ENCODE peak calls at places on chromosomes 12 and 14, in four cellular contexts. Y is WTC11, I is HepG2, R is K562. B is an unnamed sample.

GRCh38 chr14:67620217-67620789 is 583 bp downstream of the ARG2 start:
- DNase-seq in I (no peak), R (peak), Y (peak), B (peak)

GRCh38 chr14:97443412-97443811 is 646.2 kb downstream of the VRK1 start:
- DNase-seq in R (no peak), I (no peak), Y (no peak), B (no peak)

GRCh38 chr14:68521952-68522509 is 270.8 kb downstream of the ZFP36L1 start:
- DNase-seq in R (no peak), Y (no peak), I (no peak), B (no peak)

GRCh38 chr12:12079291-12079690 is 8.6 kb downstream of the BCL2L14 start:
- DNase-seq in I (no peak), R (no peak), Y (no peak), B (no peak)

GRCh38 chr12:83256581-83256980 is 569.9 kb downstream of the TMTC2 start:
- DNase-seq in R (no peak), I (no peak), Y (no peak), B (no peak)

GRCh38 chr12:11321980-11322379 is 11.7 kb upstream of the PRB4 start:
- DNase-seq in Y (no peak), R (no peak), I (no peak), B (no peak)

GRCh38 chr14:94547726-94548125 is 13.5 kb upstream of the SERPINA4 start:
- DNase-seq in Y (no peak), I (no peak), R (no peak), B (no peak)

GRCh38 chr14:33933386-33933934 is 17.4 kb downstream of the EGLN3 start:
- DNase-seq in R (no peak), I (no peak), Y (no peak), B (no peak)

GRCh38 chr14:96213871-96214465 is 9.3 kb downstream of the BDKRB2 start:
- DNase-seq in I (no peak), Y (no peak), R (no peak), B (no peak)

GRCh38 chr14:56199976-56200577 is 81.9 kb downstream of the PELI2 start:
- DNase-seq in I (no peak), Y (no peak), R (no peak), B (no peak)

GRCh38 chr12:93467351-93468007 is at the start of gene MRPL42:
- DNase-seq in R (peak), I (peak), Y (peak), B (peak)

GRCh38 chr12:28032811-28033537 is 60.4 kb upstream of the PTHLH start:
- DNase-seq in Y (no peak), I (no peak), R (no peak), B (no peak)

GRCh38 chr12:124923906-124924734 is 9.7 kb upstream of the UBC start:
- DNase-seq in R (peak), I (no peak), Y (no peak), B (no peak)

GRCh38 chr12:104602901-104603300 is 146.2 kb downstream of the CHST11 start:
- DNase-seq in R (no peak), I (no peak), Y (no peak), B (no peak)

GRCh38 chr12:97535582-97535981 is 73.0 kb downstream of the RMST start:
- DNase-seq in Y (no peak), R (no peak), I (no peak), B (no peak)

GRCh38 chr14:31583043-31583442 is 21.8 kb downstream of the NUBPL start:
- DNase-seq in R (no peak), Y (no peak), I (no peak), B (peak)

GRCh38 chr12:113161415-113162016 is 12.0 kb downstream of the CFAP73 start:
- DNase-seq in R (peak), I (no peak), Y (peak), B (peak)

GRCh38 chr14:99138999-99139865 is 132.8 kb downstream of the BCL11B start:
- DNase-seq in Y (no peak), I (no peak), R (no peak), B (no peak)

GRCh38 chr12:94710933-94711332 is 60.6 kb upstream of the TMCC3 start:
- DNase-seq in Y (peak), R (peak), I (peak), B (peak)

GRCh38 chr12:32891956-32892355 is 4.6 kb downstream of the PKP2 start:
- DNase-seq in I (peak), Y (no peak), R (no peak), B (no peak)

GRCh38 chr12:34597548-34598351 is 575.5 kb downstream of the ALG10 start:
- DNase-seq in I (no peak), Y (no peak), R (no peak), B (no peak)

GRCh38 chr12:31324845-31325523 is 966 bp downstream of the SINHCAF start:
- DNase-seq in R (peak), I (no peak), Y (peak), B (peak)

GRCh38 chr12:91326043-91327027 is 143.7 kb upstream of the DCN start:
- DNase-seq in Y (peak), I (peak), R (peak), B (peak)

GRCh38 chr12:75877588-75878381 is 153.8 kb downstream of the PHLDA1 start:
- DNase-seq in R (no peak), I (no peak), Y (no peak), B (no peak)

GRCh38 chr14:61264699-61265098 is 16.4 kb downstream of the TMEM30B start:
- DNase-seq in R (no peak), Y (no peak), I (no peak), B (no peak)

GRCh38 chr12:94892544-94893267 is 110.8 kb downstream of the NDUFA12 start:
- DNase-seq in I (no peak), Y (no peak), R (no peak), B (no peak)

GRCh38 chr12:34599530-34600513 is 577.5 kb downstream of the ALG10 start:
- DNase-seq in I (no peak), Y (no peak), R (no peak), B (peak)

GRCh38 chr14:100525615-100526014 is 61.6 kb downstream of the BEGAIN start:
- DNase-seq in R (no peak), Y (peak), I (no peak), B (no peak)

GRCh38 chr14:24612186-24612585 is 2.7 kb upstream of the GZMH start:
- DNase-seq in R (peak), I (peak), Y (no peak), B (no peak)

GRCh38 chr12:27796093-27796492 is 16.1 kb upstream of the MANSC4 start:
- DNase-seq in Y (no peak), I (no peak), R (no peak), B (no peak)

GRCh38 chr14:77099425-77100167 is 1.5 kb downstream of the CIPC start:
- DNase-seq in I (no peak), R (peak), Y (no peak), B (no peak)

GRCh38 chr14:99257122-99257672 is 14.8 kb downstream of the BCL11B start:
- DNase-seq in I (no peak), Y (no peak), R (no peak), B (no peak)

GRCh38 chr14:86430807-86431206 is 900.9 kb downstream of the FLRT2 start:
- DNase-seq in Y (no peak), R (no peak), I (no peak), B (no peak)

GRCh38 chr14:55697358-55697985 is 117.5 kb downstream of the KTN1 start:
- DNase-seq in Y (no peak), I (no peak), R (no peak), B (no peak)

GRCh38 chr12:125549836-125550235 is 484.6 kb downstream of the AACS start:
- DNase-seq in I (no peak), R (peak), Y (peak), B (no peak)

GRCh38 chr12:113237748-113238147 is 16.5 kb downstream of the TPCN1 start:
- DNase-seq in Y (no peak), I (no peak), R (peak), B (no peak)

GRCh38 chr12:105318651-105319483 is 11.6 kb upstream of the C12orf75 start:
- DNase-seq in I (no peak), Y (no peak), R (no peak), B (no peak)

GRCh38 chr12:94099191-94099983 is 49.0 kb upstream of the PLXNC1 start:
- DNase-seq in Y (no peak), R (peak), I (no peak), B (peak)

GRCh38 chr12:131239384-131240094 is 285.8 kb downstream of the ADGRD1 start:
- DNase-seq in Y (no peak), I (no peak), R (peak), B (no peak)

GRCh38 chr12:81809829-81810595 is 50.9 kb upstream of the PPFIA2 start:
- DNase-seq in I (no peak), R (no peak), Y (no peak), B (no peak)
- TF ChIP-seq FOXJ3 in I (no peak), R (no peak), Y (no peak), B (no peak)

DNA sequence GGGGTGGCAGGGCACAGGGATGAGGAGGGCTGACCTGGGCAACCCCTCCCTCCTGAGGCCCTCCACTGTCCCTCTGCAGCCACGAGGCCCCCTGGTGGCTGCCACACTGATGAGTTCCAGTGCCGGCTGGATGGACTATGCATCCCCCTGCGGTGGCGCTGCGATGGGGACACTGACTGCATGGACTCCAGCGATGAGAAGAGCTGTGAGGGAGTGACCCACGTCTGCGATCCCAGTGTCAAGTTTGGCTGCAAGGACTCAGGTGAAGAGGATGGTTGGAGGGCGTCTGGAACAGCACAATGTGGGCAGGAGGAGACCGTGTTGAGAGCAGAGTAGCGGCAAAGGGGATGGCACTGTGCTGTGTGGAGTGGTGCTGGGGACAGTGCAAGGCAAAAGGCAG is 25.7 kb upstream of the LRP1-AS start:
- DNase-seq in R (peak), Y (peak), I (peak), B (peak)
- TF ChIP-seq FOXJ3 in R (no peak), Y (no peak), I (no peak), B (no peak)

GRCh38 chr12:25764409-25764808 is 194.1 kb upstream of the RASSF8 start:
- DNase-seq in Y (no peak), I (no peak), R (no peak), B (no peak)

GRCh38 chr12:25767613-25768012 is 190.9 kb upstream of the RASSF8 start:
- DNase-seq in I (no peak), Y (no peak), R (no peak), B (no peak)

GRCh38 chr12:25768151-25768550 is 190.3 kb upstream of the RASSF8 start:
- DNase-seq in Y (no peak), I (no peak), R (no peak), B (no peak)

GRCh38 chr12:25761356-25761755 is 197.1 kb upstream of the RASSF8 start:
- DNase-seq in R (no peak), Y (no peak), I (no peak), B (no peak)

GRCh38 chr12:25764892-25765291 is 193.6 kb upstream of the RASSF8 start:
- DNase-seq in R (no peak), I (no peak), Y (no peak), B (no peak)
- TF ChIP-seq FOXJ3 in R (no peak), I (no peak), Y (no peak), B (no peak)

GRCh38 chr12:99954724-99955123 is 30.0 kb downstream of the ANKS1B start:
- DNase-seq in R (no peak), Y (no peak), I (no peak), B (no peak)
- TF ChIP-seq FOXJ3 in R (no peak), Y (no peak), I (no peak), B (no peak)

GRCh38 chr12:45575417-45575816 is 154.1 kb upstream of the ARID2 start:
- DNase-seq in I (no peak), Y (no peak), R (no peak), B (no peak)
- TF ChIP-seq FOXJ3 in I (no peak), Y (no peak), R (no peak), B (no peak)

GRCh38 chr12:109946505-109946904 is 46.4 kb downstream of the TCHP start:
- DNase-seq in Y (peak), R (no peak), I (no peak), B (no peak)

GRCh38 chr12:109949089-109949488 is 47.1 kb downstream of the GIT2 start:
- DNase-seq in I (peak), Y (no peak), R (no peak), B (no peak)

GRCh38 chr12:109948382-109948781 is 47.8 kb downstream of the GIT2 start:
- DNase-seq in I (no peak), Y (no peak), R (no peak), B (no peak)

GRCh38 chr12:109946913-109947312 is 46.8 kb downstream of the TCHP start:
- DNase-seq in I (no peak), R (no peak), Y (no peak), B (no peak)

DNA sequence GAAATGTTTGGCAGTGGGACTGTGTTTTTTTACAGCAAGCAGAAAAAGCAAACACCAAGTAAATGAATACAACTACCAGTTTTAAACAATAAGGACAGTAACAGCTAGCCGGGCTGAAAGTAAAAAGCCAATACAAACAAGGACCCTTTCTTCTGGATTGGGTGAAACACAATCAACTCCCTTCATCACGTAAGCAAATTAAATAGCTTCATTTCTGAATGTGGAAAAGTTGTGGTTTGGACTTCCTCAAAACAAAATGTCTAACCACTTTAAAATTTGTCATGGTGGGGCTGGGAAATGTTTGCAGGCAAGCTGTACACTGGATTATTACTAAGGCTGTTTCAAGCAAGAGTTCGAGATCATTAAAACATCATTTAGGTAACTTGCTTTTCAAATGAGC is 47.4 kb downstream of the TCHP start:
- DNase-seq in Y (no peak), I (no peak), R (no peak), B (no peak)
- TF ChIP-seq FOXJ3 in Y (no peak), I (no peak), R (no peak), B (no peak)

DNA sequence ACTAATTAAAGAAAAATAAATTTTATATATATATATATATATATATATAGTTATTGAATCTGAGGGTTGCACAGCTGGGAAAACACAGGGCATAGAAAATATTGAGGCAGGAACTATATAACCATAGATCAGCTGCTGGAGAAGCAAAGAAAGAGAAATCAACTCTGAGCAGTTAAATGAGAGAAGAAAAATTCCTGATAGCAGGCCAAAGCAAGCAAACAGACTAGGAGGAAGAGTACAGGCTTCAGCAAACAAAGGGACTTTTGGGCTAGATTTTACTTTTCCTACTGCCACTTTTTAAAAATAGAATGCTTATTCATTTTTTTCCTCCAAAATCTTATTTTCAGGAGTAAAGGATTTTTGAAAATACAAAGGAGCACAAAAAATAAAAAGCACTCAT is 216.0 kb upstream of the PRKD1 start:
- DNase-seq in R (no peak), Y (no peak), I (no peak), B (no peak)
- TF ChIP-seq FOXJ3 in R (no peak), Y (no peak), I (no peak), B (no peak)

DNA sequence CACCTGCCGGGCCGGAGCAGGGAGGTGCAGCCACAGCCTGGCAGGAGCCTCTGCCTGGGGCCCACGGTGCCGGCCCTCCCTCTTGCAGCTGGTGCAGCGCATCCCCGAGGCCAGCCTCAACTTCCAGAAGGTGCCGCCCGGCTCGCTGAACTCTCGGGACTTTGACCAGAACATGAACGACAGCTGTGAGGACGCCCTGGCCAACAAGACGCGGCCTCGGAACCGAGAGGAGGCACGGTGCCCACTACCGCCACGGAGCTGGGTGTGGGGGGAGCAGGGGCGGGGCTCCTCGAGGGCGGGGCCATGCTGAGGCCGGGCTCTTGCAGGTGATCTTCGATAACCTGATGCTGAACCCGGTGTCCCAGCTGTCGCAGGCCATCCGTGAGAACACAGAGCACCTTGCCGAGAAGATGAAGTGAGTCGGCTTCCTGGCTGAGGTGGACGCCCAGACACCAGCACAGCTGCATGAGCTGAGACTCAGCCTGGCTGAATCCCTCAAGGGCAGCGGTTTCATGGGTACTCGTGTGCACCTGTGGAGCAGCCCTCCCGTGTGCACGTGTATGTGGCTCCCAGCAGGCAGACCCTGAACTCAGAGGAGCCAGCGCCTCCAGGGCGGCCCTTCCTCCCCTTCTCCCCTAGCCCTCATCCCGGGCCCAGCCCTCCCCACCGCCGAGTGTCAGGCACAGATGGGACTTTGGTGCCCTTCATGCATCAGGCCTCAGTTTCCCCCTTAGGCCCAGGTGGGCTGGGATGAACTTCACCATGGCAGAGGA is 28.6 kb downstream of the CEP170B start:
- DNase-seq in R (no peak), Y (peak), I (no peak), B (no peak)
- TF ChIP-seq FOXJ3 in R (no peak), Y (no peak), I (no peak), B (no peak)